ENCODE peak calls at places on chromosomes 13 and 19, in seven cellular contexts. One of them, this sample, is unnamed.

GRCh38 chr13:19957320-19958118 is 1.0 kb upstream of the ZMYM2 start:
- DNase-seq in left ventricle myocardium inferior: peak
- DNase-seq in GM13976: peak
- DNase-seq in ovary: peak
- DNase-seq in GM23338: peak
- DNase-seq in cardiac fibroblast: peak
- DNase-seq in astrocyte of the cerebellum: peak
- DNase-seq in this sample: peak

GRCh38 chr19:11248852-11249251 is 9.4 kb downstream of the ANGPTL8 start:
- DNase-seq in ovary: no peak
- DNase-seq in astrocyte of the cerebellum: no peak
- DNase-seq in left ventricle myocardium inferior: no peak
- DNase-seq in cardiac fibroblast: no peak
- DNase-seq in GM23338: no peak
- DNase-seq in GM13976: no peak
- DNase-seq in this sample: no peak

GRCh38 chr13:44313674-44314073 is 60.0 kb upstream of the SERP2 start:
- DNase-seq in ovary: no peak
- DNase-seq in GM13976: no peak
- DNase-seq in GM23338: no peak
- DNase-seq in cardiac fibroblast: peak
- DNase-seq in astrocyte of the cerebellum: no peak
- DNase-seq in left ventricle myocardium inferior: no peak
- DNase-seq in this sample: peak

GRCh38 chr19:6772028-6772865 is at the start of gene VAV1:
- DNase-seq in astrocyte of the cerebellum: no peak
- DNase-seq in left ventricle myocardium inferior: peak
- DNase-seq in GM23338: peak
- DNase-seq in GM13976: peak
- DNase-seq in cardiac fibroblast: no peak
- DNase-seq in ovary: no peak
- DNase-seq in this sample: no peak

GRCh38 chr13:51006067-51006800 is 96.6 kb downstream of the RNASEH2B start:
- DNase-seq in cardiac fibroblast: peak
- DNase-seq in left ventricle myocardium inferior: no peak
- DNase-seq in GM23338: no peak
- DNase-seq in ovary: no peak
- DNase-seq in astrocyte of the cerebellum: no peak
- DNase-seq in GM13976: no peak
- DNase-seq in this sample: no peak

GRCh38 chr19:17333611-17334413 is 843 bp downstream of the ANO8 start:
- DNase-seq in astrocyte of the cerebellum: peak
- DNase-seq in ovary: no peak
- DNase-seq in left ventricle myocardium inferior: no peak
- DNase-seq in GM23338: peak
- DNase-seq in cardiac fibroblast: peak
- DNase-seq in GM13976: peak
- DNase-seq in this sample: peak

GRCh38 chr19:4067396-4068057 is 828 bp upstream of the ZBTB7A start:
- DNase-seq in GM23338: no peak
- DNase-seq in left ventricle myocardium inferior: no peak
- DNase-seq in cardiac fibroblast: no peak
- DNase-seq in ovary: peak
- DNase-seq in astrocyte of the cerebellum: no peak
- DNase-seq in GM13976: no peak
- DNase-seq in this sample: no peak

GRCh38 chr13:23348270-23349126 is 85.0 kb downstream of the SACS start:
- DNase-seq in astrocyte of the cerebellum: no peak
- DNase-seq in left ventricle myocardium inferior: no peak
- DNase-seq in GM13976: no peak
- DNase-seq in cardiac fibroblast: peak
- DNase-seq in GM23338: peak
- DNase-seq in ovary: no peak
- DNase-seq in this sample: no peak

GRCh38 chr13:98284677-98285076 is 107.6 kb upstream of the RNF113B start:
- DNase-seq in cardiac fibroblast: no peak
- DNase-seq in GM13976: no peak
- DNase-seq in GM23338: no peak
- DNase-seq in astrocyte of the cerebellum: no peak
- DNase-seq in ovary: no peak
- DNase-seq in left ventricle myocardium inferior: no peak
- DNase-seq in this sample: no peak

GRCh38 chr13:40026741-40027140 is 371.3 kb downstream of the COG6 start:
- DNase-seq in astrocyte of the cerebellum: no peak
- DNase-seq in cardiac fibroblast: no peak
- DNase-seq in left ventricle myocardium inferior: no peak
- DNase-seq in GM23338: no peak
- DNase-seq in GM13976: peak
- DNase-seq in ovary: no peak
- DNase-seq in this sample: no peak

GRCh38 chr19:20238025-20238623 is 71.1 kb downstream of the ZNF486 start:
- DNase-seq in astrocyte of the cerebellum: peak
- DNase-seq in left ventricle myocardium inferior: peak
- DNase-seq in ovary: peak
- DNase-seq in cardiac fibroblast: peak
- DNase-seq in GM23338: peak
- DNase-seq in GM13976: peak
- DNase-seq in this sample: peak

GRCh38 chr13:34044660-34045080 is 226.7 kb downstream of the RFC3 start:
- DNase-seq in astrocyte of the cerebellum: peak
- DNase-seq in cardiac fibroblast: peak
- DNase-seq in ovary: no peak
- DNase-seq in left ventricle myocardium inferior: no peak
- DNase-seq in GM13976: no peak
- DNase-seq in GM23338: no peak
- DNase-seq in this sample: peak

GRCh38 chr19:27753622-27754021 is 1459.3 kb downstream of the UQCRFS1 start:
- DNase-seq in cardiac fibroblast: no peak
- DNase-seq in astrocyte of the cerebellum: no peak
- DNase-seq in left ventricle myocardium inferior: no peak
- DNase-seq in GM13976: no peak
- DNase-seq in GM23338: no peak
- DNase-seq in ovary: no peak
- DNase-seq in this sample: no peak

GRCh38 chr13:102693250-102693649 is 1.6 kb downstream of the METTL21C start:
- DNase-seq in ovary: no peak
- DNase-seq in left ventricle myocardium inferior: no peak
- DNase-seq in cardiac fibroblast: no peak
- DNase-seq in astrocyte of the cerebellum: no peak
- DNase-seq in GM13976: no peak
- DNase-seq in GM23338: no peak
- DNase-seq in this sample: no peak

GRCh38 chr19:18878858-18879578 is 16.9 kb downstream of the CERS1 start:
- DNase-seq in GM23338: peak
- DNase-seq in cardiac fibroblast: no peak
- DNase-seq in GM13976: no peak
- DNase-seq in ovary: no peak
- DNase-seq in left ventricle myocardium inferior: no peak
- DNase-seq in astrocyte of the cerebellum: no peak
- DNase-seq in this sample: no peak

GRCh38 chr19:38742296-38742695 is 2.0 kb downstream of the CAPN12 start:
- DNase-seq in astrocyte of the cerebellum: no peak
- DNase-seq in GM23338: no peak
- DNase-seq in left ventricle myocardium inferior: no peak
- DNase-seq in GM13976: no peak
- DNase-seq in cardiac fibroblast: no peak
- DNase-seq in ovary: peak
- DNase-seq in this sample: no peak

GRCh38 chr19:35704218-35704617 is at the start of gene ZBTB32:
- DNase-seq in astrocyte of the cerebellum: no peak
- DNase-seq in GM13976: peak
- DNase-seq in ovary: no peak
- DNase-seq in left ventricle myocardium inferior: no peak
- DNase-seq in GM23338: peak
- DNase-seq in cardiac fibroblast: peak
- DNase-seq in this sample: peak

DNA sequence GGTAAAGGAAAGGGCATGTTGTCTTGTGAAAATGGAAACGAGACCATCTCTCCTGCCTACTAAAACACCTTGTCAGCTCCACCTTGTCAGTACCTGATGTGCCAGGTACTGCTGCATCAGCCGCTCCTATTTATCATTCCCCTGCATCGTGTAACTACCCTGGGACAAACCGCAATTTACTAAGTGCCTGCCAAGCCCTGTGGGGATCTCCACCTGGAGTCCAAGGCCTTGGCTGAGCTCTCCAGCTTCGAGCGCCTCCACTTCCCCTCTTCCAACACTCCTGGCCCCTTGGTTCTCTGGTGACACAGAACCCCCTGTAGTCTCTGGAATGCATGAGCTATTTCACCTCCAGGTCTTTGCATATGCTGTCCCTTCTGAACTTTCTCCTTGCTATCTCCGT is 25.9 kb upstream of the CCNP start:
- DNase-seq in cardiac fibroblast: no peak
- DNase-seq in left ventricle myocardium inferior: no peak
- DNase-seq in astrocyte of the cerebellum: no peak
- DNase-seq in ovary: no peak
- DNase-seq in GM13976: no peak
- DNase-seq in GM23338: peak
- DNase-seq in this sample: no peak
- TF ChIP-seq CTCF in cardiac fibroblast: no peak
- TF ChIP-seq CTCF in left ventricle myocardium inferior: no peak
- TF ChIP-seq CTCF in astrocyte of the cerebellum: no peak
- TF ChIP-seq CTCF in ovary: no peak
- TF ChIP-seq CTCF in GM13976: no peak
- TF ChIP-seq CTCF in GM23338: no peak
- TF ChIP-seq CTCF in this sample: no peak

GRCh38 chr19:49339364-49340068 is 4.3 kb downstream of the CD37 start:
- DNase-seq in left ventricle myocardium inferior: peak
- DNase-seq in ovary: peak
- DNase-seq in GM23338: peak
- DNase-seq in GM13976: no peak
- DNase-seq in cardiac fibroblast: peak
- DNase-seq in astrocyte of the cerebellum: no peak
- DNase-seq in this sample: peak
- TF ChIP-seq CTCF in left ventricle myocardium inferior: no peak
- TF ChIP-seq CTCF in ovary: no peak
- TF ChIP-seq CTCF in GM23338: no peak
- TF ChIP-seq CTCF in GM13976: no peak
- TF ChIP-seq CTCF in cardiac fibroblast: no peak
- TF ChIP-seq CTCF in astrocyte of the cerebellum: no peak
- TF ChIP-seq CTCF in this sample: no peak

GRCh38 chr19:40716655-40717324 is at the start of the genes COQ8B and ITPKC:
- DNase-seq in ovary: peak
- DNase-seq in astrocyte of the cerebellum: peak
- DNase-seq in left ventricle myocardium inferior: peak
- DNase-seq in GM23338: peak
- DNase-seq in cardiac fibroblast: peak
- DNase-seq in GM13976: peak
- DNase-seq in this sample: peak

GRCh38 chr19:40717325-40717879 is 490 bp downstream of the ITPKC start:
- DNase-seq in GM23338: no peak
- DNase-seq in left ventricle myocardium inferior: no peak
- DNase-seq in ovary: no peak
- DNase-seq in astrocyte of the cerebellum: no peak
- DNase-seq in GM13976: no peak
- DNase-seq in cardiac fibroblast: no peak
- DNase-seq in this sample: no peak

GRCh38 chr19:40714519-40715299 is 2.0 kb downstream of the COQ8B start:
- DNase-seq in GM23338: peak
- DNase-seq in left ventricle myocardium inferior: peak
- DNase-seq in astrocyte of the cerebellum: peak
- DNase-seq in ovary: peak
- DNase-seq in GM13976: peak
- DNase-seq in cardiac fibroblast: peak
- DNase-seq in this sample: peak

GRCh38 chr19:40717880-40718773 is 1.2 kb downstream of the ITPKC start:
- DNase-seq in cardiac fibroblast: peak
- DNase-seq in ovary: peak
- DNase-seq in left ventricle myocardium inferior: no peak
- DNase-seq in GM23338: peak
- DNase-seq in GM13976: no peak
- DNase-seq in astrocyte of the cerebellum: no peak
- DNase-seq in this sample: peak

GRCh38 chr19:40716031-40716654 is 543 bp downstream of the COQ8B start:
- DNase-seq in astrocyte of the cerebellum: no peak
- DNase-seq in left ventricle myocardium inferior: no peak
- DNase-seq in GM13976: no peak
- DNase-seq in ovary: peak
- DNase-seq in cardiac fibroblast: peak
- DNase-seq in GM23338: no peak
- DNase-seq in this sample: peak
- TF ChIP-seq CTCF in astrocyte of the cerebellum: no peak
- TF ChIP-seq CTCF in left ventricle myocardium inferior: no peak
- TF ChIP-seq CTCF in GM13976: no peak
- TF ChIP-seq CTCF in ovary: no peak
- TF ChIP-seq CTCF in cardiac fibroblast: no peak
- TF ChIP-seq CTCF in GM23338: no peak
- TF ChIP-seq CTCF in this sample: no peak

GRCh38 chr19:51107406-51108065 is 673 bp downstream of the CTU1 start:
- DNase-seq in GM23338: peak
- DNase-seq in left ventricle myocardium inferior: no peak
- DNase-seq in astrocyte of the cerebellum: no peak
- DNase-seq in cardiac fibroblast: peak
- DNase-seq in GM13976: no peak
- DNase-seq in ovary: no peak
- DNase-seq in this sample: peak
- TF ChIP-seq CTCF in GM23338: no peak
- TF ChIP-seq CTCF in left ventricle myocardium inferior: no peak
- TF ChIP-seq CTCF in astrocyte of the cerebellum: no peak
- TF ChIP-seq CTCF in cardiac fibroblast: no peak
- TF ChIP-seq CTCF in GM13976: no peak
- TF ChIP-seq CTCF in ovary: no peak
- TF ChIP-seq CTCF in this sample: no peak

DNA sequence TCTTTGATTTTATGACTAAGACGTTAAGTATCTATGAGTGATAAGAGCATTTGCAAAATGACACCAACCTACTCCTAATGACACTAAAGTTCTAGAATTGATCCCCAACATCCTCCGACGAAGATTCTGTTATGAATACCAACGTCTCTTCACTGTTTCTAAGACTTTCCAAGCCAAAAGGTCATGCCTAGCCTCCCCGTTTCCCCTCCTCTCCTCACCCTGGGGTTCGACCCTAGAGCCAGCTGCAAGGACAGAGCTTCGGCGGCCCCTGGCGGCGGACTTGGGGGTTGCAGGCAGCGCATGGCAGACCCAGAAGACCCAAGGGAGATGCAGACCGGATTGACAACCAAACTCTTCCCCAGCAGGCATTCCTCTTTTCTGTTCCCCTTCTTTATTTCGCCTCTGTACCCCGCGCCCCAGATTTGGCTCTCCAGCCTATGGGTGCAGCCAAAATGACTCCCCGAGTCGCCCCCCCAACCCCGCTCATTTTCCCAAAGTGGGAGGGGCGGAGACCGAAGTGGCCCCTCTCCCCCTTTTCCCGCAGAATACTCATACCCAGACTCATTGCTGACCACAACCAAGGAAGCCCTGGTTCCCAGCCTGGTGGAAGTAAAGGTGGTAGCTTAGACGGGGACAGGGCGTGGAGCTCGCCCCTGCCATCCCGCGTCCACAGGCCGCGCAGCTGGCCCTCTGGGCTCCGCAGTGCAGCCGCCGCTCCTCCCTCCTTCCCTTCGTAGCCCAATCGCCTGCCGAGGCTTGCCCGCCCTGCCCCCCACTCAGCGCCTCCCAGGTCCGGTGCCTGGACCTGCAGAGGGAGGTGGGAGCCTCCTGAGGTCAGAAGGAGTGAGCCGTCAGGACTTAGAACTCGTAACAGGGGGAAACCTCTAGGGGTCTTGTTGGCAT is 4.1 kb upstream of the EML2 start:
- DNase-seq in astrocyte of the cerebellum: peak
- DNase-seq in left ventricle myocardium inferior: peak
- DNase-seq in ovary: peak
- DNase-seq in GM13976: peak
- DNase-seq in cardiac fibroblast: peak
- DNase-seq in GM23338: peak
- DNase-seq in this sample: peak
- TF ChIP-seq CTCF in astrocyte of the cerebellum: peak
- TF ChIP-seq CTCF in left ventricle myocardium inferior: peak
- TF ChIP-seq CTCF in ovary: peak
- TF ChIP-seq CTCF in GM13976: peak
- TF ChIP-seq CTCF in cardiac fibroblast: peak
- TF ChIP-seq CTCF in GM23338: peak
- TF ChIP-seq CTCF in this sample: peak

GRCh38 chr19:45717131-45717982 is 13.3 kb downstream of the FBXO46 start:
- DNase-seq in astrocyte of the cerebellum: peak
- DNase-seq in GM23338: peak
- DNase-seq in cardiac fibroblast: peak
- DNase-seq in left ventricle myocardium inferior: peak
- DNase-seq in ovary: peak
- DNase-seq in GM13976: peak
- DNase-seq in this sample: peak
- TF ChIP-seq CTCF in astrocyte of the cerebellum: peak
- TF ChIP-seq CTCF in GM23338: no peak
- TF ChIP-seq CTCF in cardiac fibroblast: peak
- TF ChIP-seq CTCF in left ventricle myocardium inferior: peak
- TF ChIP-seq CTCF in ovary: no peak
- TF ChIP-seq CTCF in GM13976: no peak
- TF ChIP-seq CTCF in this sample: no peak